ENCODE peak calls at places on chromosomes 13 and 19, in four cellular contexts. Y is CD4-positive, alpha-beta memory T cell; Z is hepatocyte; O is foreskin keratinocyte. D is an unnamed sample.

GRCh38 chr19:17687141-17687856 is 855 bp downstream of the UNC13A start:
- DNase-seq in Y (no peak), O (no peak), Z (no peak), D (no peak)

GRCh38 chr19:17078920-17079709 is 3.5 kb downstream of the MYO9B start:
- DNase-seq in O (no peak), Y (no peak), Z (no peak), D (no peak)

GRCh38 chr19:7397687-7398086 is 49.0 kb downstream of the ARHGEF18 start:
- DNase-seq in Y (no peak), Z (no peak), O (peak), D (no peak)

GRCh38 chr19:52943884-52944643 is 18.6 kb downstream of the ZNF816 start:
- DNase-seq in Y (no peak), O (no peak), Z (no peak), D (no peak)

GRCh38 chr13:93248627-93249047 is 22.0 kb downstream of the GPC6 start:
- DNase-seq in Z (peak), O (no peak), Y (no peak), D (no peak)

GRCh38 chr19:12126707-12127106 is 13.4 kb downstream of the ZNF20 start:
- DNase-seq in O (no peak), Y (no peak), Z (no peak), D (no peak)

GRCh38 chr19:32498641-32499200 is 82.3 kb upstream of the PDCD5 start:
- DNase-seq in Y (no peak), O (no peak), Z (no peak), D (no peak)

GRCh38 chr13:25847145-25847544 is 204.7 kb downstream of the SHISA2 start:
- DNase-seq in Y (peak), Z (no peak), O (no peak), D (no peak)

GRCh38 chr13:33069365-33069764 is 53.1 kb downstream of the KL start:
- DNase-seq in Z (no peak), Y (no peak), O (no peak), D (no peak)

GRCh38 chr19:49442354-49442753 is 1.0 kb upstream of the SLC17A7 start:
- DNase-seq in Y (no peak), O (no peak), Z (no peak), D (no peak)

GRCh38 chr13:40568672-40569350 is 97.6 kb downstream of the FOXO1 start:
- DNase-seq in Z (no peak), O (no peak), Y (no peak), D (no peak)

GRCh38 chr19:29404015-29404414 is 121.8 kb upstream of the VSTM2B start:
- DNase-seq in Y (no peak), Z (no peak), O (no peak), D (no peak)

GRCh38 chr13:31965361-31966066 is 66.1 kb upstream of the FRY start:
- DNase-seq in O (peak), Y (no peak), Z (peak), D (no peak)

GRCh38 chr13:40517486-40518311 is 148.7 kb downstream of the FOXO1 start:
- DNase-seq in O (no peak), Y (no peak), Z (no peak), D (no peak)

GRCh38 chr13:43122706-43123268 is 99.4 kb downstream of the DNAJC15 start:
- DNase-seq in O (no peak), Z (no peak), Y (no peak), D (no peak)

GRCh38 chr13:58876473-58876872 is 1244.9 kb downstream of the PCDH17 start:
- DNase-seq in Y (no peak), O (no peak), Z (no peak), D (no peak)

GRCh38 chr19:6608950-6609349 is 18.0 kb upstream of the CD70 start:
- DNase-seq in Y (no peak), Z (no peak), O (no peak), D (no peak)

GRCh38 chr13:104086759-104087158 is 1020.5 kb upstream of the SLC10A2 start:
- DNase-seq in Z (no peak), Y (no peak), O (no peak), D (no peak)

GRCh38 chr13:79581870-79582315 is 100.9 kb downstream of the NDFIP2 start:
- DNase-seq in Z (no peak), O (no peak), Y (no peak), D (no peak)

GRCh38 chr19:1991018-1991390 is 24.5 kb downstream of the BTBD2 start:
- DNase-seq in Y (peak), Z (no peak), O (no peak), D (no peak)

GRCh38 chr13:95256086-95256485 is 45.2 kb downstream of the ABCC4 start:
- DNase-seq in O (peak), Z (no peak), Y (no peak), D (peak)

GRCh38 chr13:100594255-100594654 is 5.7 kb upstream of the GGACT start:
- DNase-seq in O (no peak), Y (no peak), Z (no peak), D (no peak)

GRCh38 chr13:41740479-41740878 is 220.4 kb downstream of the VWA8 start:
- DNase-seq in O (no peak), Y (no peak), Z (no peak), D (no peak)

GRCh38 chr13:97743946-97744345 is 209.5 kb upstream of the IPO5 start:
- DNase-seq in Y (no peak), Z (no peak), O (no peak), D (no peak)

GRCh38 chr19:42280761-42281174 is 11.7 kb downstream of the CIC start:
- DNase-seq in Y (no peak), Z (no peak), O (no peak), D (peak)

GRCh38 chr19:17872251-17873001 is 681 bp downstream of the SLC5A5 start:
- DNase-seq in O (no peak), Z (no peak), Y (peak), D (no peak)

GRCh38 chr13:37418490-37418889 is 180.1 kb downstream of the POSTN start:
- DNase-seq in Z (no peak), Y (no peak), O (no peak), D (no peak)

GRCh38 chr19:41998246-41999020 is 4.4 kb upstream of the ATP1A3 start:
- DNase-seq in Y (no peak), Z (peak), O (no peak), D (peak)

GRCh38 chr19:14475251-14476073 is at the start of gene PTGER1:
- DNase-seq in Y (peak), Z (peak), O (no peak), D (no peak)

GRCh38 chr19:5742051-5742450 is 21.6 kb downstream of the CATSPERD start:
- DNase-seq in Y (no peak), O (no peak), Z (no peak), D (no peak)

GRCh38 chr13:61954092-61954491 is 538.4 kb upstream of the PCDH20 start:
- DNase-seq in Z (peak), Y (no peak), O (no peak), D (peak)

GRCh38 chr13:96984061-96984508 is 10.2 kb downstream of the OXGR1 start:
- DNase-seq in O (peak), Z (peak), Y (no peak), D (peak)

GRCh38 chr19:55913643-55914268 is 18.4 kb downstream of the NLRP13 start:
- DNase-seq in Z (no peak), O (no peak), Y (no peak), D (no peak)

GRCh38 chr13:23440821-23441608 is 7.5 kb upstream of the SACS start:
- DNase-seq in O (no peak), Y (no peak), Z (no peak), D (no peak)

GRCh38 chr13:30985637-30986205 is 53.3 kb downstream of the TEX26 start:
- DNase-seq in Z (no peak), Y (no peak), O (no peak), D (peak)

GRCh38 chr19:41339936-41340335 is 13.8 kb downstream of the TGFB1 start:
- DNase-seq in Z (no peak), O (no peak), Y (no peak), D (peak)

GRCh38 chr19:10203686-10204085 is 8.9 kb upstream of the DNMT1 start:
- DNase-seq in Y (no peak), O (no peak), Z (no peak), D (no peak)

GRCh38 chr13:99307247-99307646 is at the start of gene GPR183:
- DNase-seq in O (no peak), Z (no peak), Y (peak), D (no peak)

GRCh38 chr13:33318744-33319143 is 33.2 kb upstream of the STARD13 start:
- DNase-seq in O (no peak), Z (no peak), Y (no peak), D (no peak)

GRCh38 chr13:105537113-105537512 is 998.3 kb downstream of the EFNB2 start:
- DNase-seq in Z (no peak), O (no peak), Y (no peak), D (no peak)
- H3K27ac ChIP-seq in Z (no peak), O (no peak), Y (no peak), D (no peak)

GRCh38 chr19:19446655-19447437 is 41.4 kb downstream of the GATAD2A start:
- DNase-seq in Y (no peak), O (no peak), Z (no peak), D (no peak)

GRCh38 chr19:19445911-19446361 is 40.5 kb downstream of the GATAD2A start:
- DNase-seq in O (no peak), Z (no peak), Y (peak), D (no peak)

GRCh38 chr19:19445288-19445687 is 39.8 kb downstream of the GATAD2A start:
- DNase-seq in O (no peak), Z (no peak), Y (no peak), D (no peak)

GRCh38 chr19:19448238-19448544 is 42.7 kb downstream of the GATAD2A start:
- DNase-seq in Z (no peak), O (no peak), Y (no peak), D (no peak)

GRCh38 chr19:19447536-19448237 is 42.2 kb downstream of the GATAD2A start:
- DNase-seq in O (no peak), Y (peak), Z (no peak), D (no peak)
- H3K27ac ChIP-seq in O (no peak), Y (peak), Z (no peak), D (peak)

DNA sequence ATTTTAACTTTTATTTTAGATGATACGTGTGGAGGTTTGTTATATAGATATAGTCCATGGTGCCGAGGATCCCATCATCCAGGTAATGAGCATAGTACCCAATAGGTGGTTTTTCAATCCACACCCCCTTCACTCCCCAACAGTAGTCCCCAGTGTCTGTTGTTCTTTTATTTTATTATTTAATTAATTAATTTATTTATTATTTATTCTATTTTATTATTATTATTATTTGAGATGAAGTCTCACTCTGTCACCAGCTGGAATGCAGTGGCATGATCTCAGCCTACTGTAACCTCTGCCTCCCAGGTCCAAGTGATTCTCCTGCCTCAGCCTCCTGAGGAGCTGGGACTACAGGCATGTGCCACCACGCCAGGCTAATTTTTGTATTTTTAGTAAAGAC is 2086.2 kb downstream of the PCDH9 start:
- DNase-seq in Z (no peak), Y (no peak), O (no peak), D (no peak)
- H3K27ac ChIP-seq in Z (no peak), Y (no peak), O (no peak), D (no peak)

DNA sequence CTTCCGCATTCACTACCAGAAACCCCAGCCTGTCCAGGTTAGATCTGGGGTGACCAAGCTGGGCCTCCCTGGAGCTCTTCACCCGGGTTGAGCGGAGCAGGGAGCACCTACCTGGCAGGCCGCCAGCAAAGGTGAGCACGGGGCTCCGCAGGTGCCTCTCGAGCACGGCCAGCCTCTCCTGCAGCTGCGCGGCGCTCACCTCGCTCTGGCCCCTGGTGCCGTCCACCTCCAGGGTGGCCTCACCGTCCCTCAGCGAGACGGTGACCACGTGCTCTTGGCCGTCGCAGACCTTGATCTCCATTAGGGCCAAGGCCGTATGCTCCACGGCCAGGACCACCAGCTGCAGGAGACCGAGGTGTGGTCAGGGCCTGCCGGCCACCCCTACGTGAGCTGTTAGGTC is 42.0 kb downstream of the GAS6 start:
- DNase-seq in O (no peak), Z (no peak), Y (no peak), D (no peak)
- H3K27ac ChIP-seq in O (no peak), Z (peak), Y (no peak), D (peak)

D was measured in RWPE1.